ENCODE peak calls at places on chromosomes 2 and 18, in four cellular contexts. L, X, W and A are unnamed samples.

GRCh38 chr2:86695053-86695691 is 24.9 kb upstream of the RMND5A start:
- DNase-seq in L (peak; percentile 16), X (no peak), W (peak; percentile 82), A (no peak)

GRCh38 chr2:151668737-151669136 is 65.5 kb downstream of the NEB start:
- DNase-seq in L (no peak), X (no peak), W (peak; percentile 40), A (no peak)

GRCh38 chr2:191942114-191943103 is 95.5 kb upstream of the CAVIN2 start:
- DNase-seq in L (no peak), X (no peak), W (no peak), A (no peak)

GRCh38 chr2:148917431-148917830 is 42.4 kb downstream of the KIF5C start:
- DNase-seq in L (no peak), X (no peak), W (no peak), A (no peak)

GRCh38 chr2:70010222-70011111 is 49.0 kb upstream of the ASPRV1 start:
- DNase-seq in L (no peak), X (no peak), W (no peak), A (no peak)

GRCh38 chr2:142112648-142113278 is 18.1 kb downstream of the LRP1B start:
- DNase-seq in L (no peak), X (no peak), W (no peak), A (no peak)

GRCh38 chr18:59691046-59691395 is 6.2 kb downstream of the CCBE1 start:
- DNase-seq in L (no peak), X (no peak), W (no peak), A (no peak)

GRCh38 chr2:150127995-150128394 is 359.5 kb downstream of the RND3 start:
- DNase-seq in L (no peak), X (no peak), W (no peak), A (no peak)

GRCh38 chr18:46155652-46156051 is 51.5 kb downstream of the HAUS1 start:
- DNase-seq in L (peak; percentile 63), X (no peak), W (no peak), A (no peak)

GRCh38 chr2:20175267-20175666 is 49.7 kb downstream of the SDC1 start:
- DNase-seq in L (no peak), X (no peak), W (peak; percentile 11), A (no peak)

GRCh38 chr2:178238750-178239149 is 44.4 kb downstream of the OSBPL6 start:
- DNase-seq in L (no peak), X (no peak), W (no peak), A (no peak)

GRCh38 chr2:69779258-69779989 is 37.5 kb downstream of the ANXA4 start:
- DNase-seq in L (no peak), X (no peak), W (no peak), A (no peak)

GRCh38 chr2:121071058-121071504 is 213.9 kb downstream of the TFCP2L1 start:
- DNase-seq in L (peak; percentile 91), X (peak; percentile 94), W (peak; percentile 84), A (no peak)

GRCh38 chr2:174333502-174334277 is 1.1 kb upstream of the SP9 start:
- DNase-seq in L (peak; percentile 55), X (peak; percentile 19), W (peak; percentile 47), A (no peak)

GRCh38 chr2:218319813-218320360 is 27.6 kb upstream of the TMBIM1 start:
- DNase-seq in L (no peak), X (no peak), W (no peak), A (no peak)

GRCh38 chr18:3773303-3773702 is 323.3 kb downstream of the TGIF1 start:
- DNase-seq in L (no peak), X (no peak), W (no peak), A (no peak)

GRCh38 chr18:22459491-22459890 is 41.8 kb upstream of the CTAGE1 start:
- DNase-seq in L (no peak), X (no peak), W (no peak), A (no peak)

GRCh38 chr2:108451976-108452375 is 3.0 kb downstream of the GCC2 start:
- DNase-seq in L (no peak), X (no peak), W (no peak), A (no peak)

GRCh38 chr2:241636983-241637232 is at the start of gene THAP4:
- DNase-seq in L (no peak), X (no peak), W (no peak), A (no peak)

GRCh38 chr2:113077921-113078320 is 10.2 kb downstream of the IL1F10 start:
- DNase-seq in L (no peak), X (no peak), W (no peak), A (no peak)

GRCh38 chr2:240997856-240998705 is at the start of gene SNED1:
- DNase-seq in L (peak; percentile 85), X (peak; percentile 76), W (peak; percentile 89), A (no peak)

GRCh38 chr18:46660955-46661749 is 4.1 kb upstream of the LOXHD1 start:
- DNase-seq in L (peak; percentile 53), X (peak; percentile 34), W (peak; percentile 81), A (peak; percentile 90)

GRCh38 chr2:128284841-128285240 is 33.8 kb downstream of the HS6ST1 start:
- DNase-seq in L (no peak), X (no peak), W (no peak), A (no peak)

GRCh38 chr18:80176334-80177080 is 67.4 kb downstream of the ADNP2 start:
- DNase-seq in L (no peak), X (no peak), W (no peak), A (no peak)

GRCh38 chr2:235843591-235844395 is 324.4 kb downstream of the GBX2 start:
- DNase-seq in L (no peak), X (no peak), W (peak; percentile 16), A (peak; percentile 21)

GRCh38 chr2:119372778-119373568 is 6.2 kb downstream of the DBI start:
- DNase-seq in L (no peak), X (no peak), W (no peak), A (no peak)

GRCh38 chr2:118321436-118322100 is 233.3 kb downstream of the INSIG2 start:
- DNase-seq in L (peak; percentile 92), X (no peak), W (peak; percentile 64), A (no peak)

GRCh38 chr18:22031581-22031980 is 137.8 kb upstream of the GATA6 start:
- DNase-seq in L (no peak), X (no peak), W (no peak), A (no peak)

GRCh38 chr2:111624401-111625156 is 259.4 kb downstream of the ANAPC1 start:
- DNase-seq in L (no peak), X (no peak), W (no peak), A (no peak)

GRCh38 chr2:39000552-39000951 is 110.9 kb downstream of the ARHGEF33 start:
- DNase-seq in L (no peak), X (no peak), W (no peak), A (no peak)

GRCh38 chr18:79570266-79571201 is 109.1 kb upstream of the CTDP1 start:
- DNase-seq in L (no peak), X (no peak), W (peak; percentile 26), A (no peak)

GRCh38 chr2:78993518-78994148 is 31.9 kb upstream of the REG3G start:
- DNase-seq in L (no peak), X (no peak), W (no peak), A (no peak)